ENCODE peak calls at places on chromosome 15, in six cellular contexts. X is WTC11, A is cardiac fibroblast, L is NCI-H1436, P is left ventricle myocardium superior, J is amniotic stem cell. Z is an unnamed sample.

GRCh38 chr15:49423906-49424520 is 971 bp downstream of the FGF7 start:
- DNase-seq in J (no peak), A (peak; percentile 58), X (no peak), L (no peak), P (no peak), Z (no peak)

GRCh38 chr15:73983211-73983727 is 8.8 kb downstream of the STOML1 start:
- DNase-seq in P (peak; percentile 76), A (peak; percentile 83), J (peak; percentile 55), L (no peak), X (no peak), Z (no peak)

GRCh38 chr15:32905481-32905880 is 187.7 kb downstream of the GREM1 start:
- DNase-seq in X (no peak), A (no peak), P (no peak), J (no peak), L (no peak), Z (no peak)

GRCh38 chr15:98000249-98001203 is 40.0 kb downstream of the ARRDC4 start:
- DNase-seq in J (no peak), X (no peak), L (no peak), P (no peak), A (no peak), Z (no peak)

GRCh38 chr15:63166219-63166618 is 8.9 kb upstream of the RPS27L start:
- DNase-seq in X (no peak), L (no peak), A (peak; percentile 39), P (no peak), J (no peak), Z (no peak)

GRCh38 chr15:63083046-63083445 is 38.6 kb upstream of the LACTB start:
- DNase-seq in P (peak; percentile 69), X (no peak), A (no peak), J (no peak), L (no peak), Z (no peak)

GRCh38 chr15:57355259-57355658 is 21.0 kb upstream of the CGNL1 start:
- DNase-seq in P (no peak), J (no peak), X (no peak), L (no peak), A (no peak), Z (no peak)

GRCh38 chr15:72139667-72140066 is 21.5 kb downstream of the SENP8 start:
- DNase-seq in L (no peak), P (no peak), A (no peak), X (no peak), J (no peak), Z (no peak)

GRCh38 chr15:76177491-76178040 is 117.8 kb downstream of the TMEM266 start:
- DNase-seq in L (no peak), X (no peak), J (no peak), A (peak; percentile 58), P (peak; percentile 71), Z (no peak)

GRCh38 chr15:82805994-82806406 is at the start of gene FSD2:
- DNase-seq in L (no peak), J (no peak), X (no peak), A (no peak), P (peak; percentile 67), Z (no peak)

GRCh38 chr15:58538901-58539300 is 107.1 kb downstream of the LIPC start:
- DNase-seq in A (no peak), J (no peak), X (no peak), L (no peak), P (no peak), Z (no peak)

GRCh38 chr15:51982013-51982769 is 10.6 kb upstream of the LEO1 start:
- DNase-seq in L (peak; percentile 13), J (peak; percentile 54), A (peak; percentile 92), X (no peak), P (no peak), Z (peak; percentile 49)

GRCh38 chr15:60325905-60326304 is 71.9 kb downstream of the ANXA2 start:
- DNase-seq in J (no peak), X (no peak), P (no peak), A (no peak), L (no peak), Z (no peak)

GRCh38 chr15:79296583-79296982 is 14.1 kb downstream of the ANKRD34C start:
- DNase-seq in L (no peak), J (no peak), X (no peak), P (no peak), A (no peak), Z (no peak)

GRCh38 chr15:55649058-55649423 is 60.9 kb upstream of the PYGO1 start:
- DNase-seq in X (no peak), J (peak; percentile 32), P (no peak), A (peak; percentile 20), L (no peak), Z (no peak)

GRCh38 chr15:37072181-37072580 is 28.2 kb downstream of the MEIS2 start:
- DNase-seq in A (no peak), P (no peak), L (no peak), X (no peak), J (no peak), Z (no peak)

GRCh38 chr15:69482686-69483256 is 30.2 kb downstream of the RPLP1 start:
- DNase-seq in J (no peak), A (no peak), P (no peak), X (no peak), L (no peak), Z (no peak)

GRCh38 chr15:41493205-41493901 is at the start of gene ITPKA:
- DNase-seq in L (peak; percentile 72), X (peak; percentile 80), J (peak; percentile 47), A (peak; percentile 69), P (peak; percentile 87), Z (peak; percentile 82)

GRCh38 chr15:96331141-96331941 is 841 bp downstream of the NR2F2 start:
- DNase-seq in L (no peak), P (peak; percentile 59), X (peak; percentile 34), J (no peak), A (peak; percentile 81), Z (peak; percentile 42)

GRCh38 chr15:78130012-78130353 is 1.3 kb downstream of the CIB2 start:
- DNase-seq in J (no peak), X (no peak), P (no peak), L (no peak), A (no peak), Z (peak; percentile 28)

GRCh38 chr15:33126559-33127290 is 67.8 kb downstream of the FMN1 start:
- DNase-seq in L (peak; percentile 0), P (peak; percentile 71), J (no peak), X (no peak), A (peak; percentile 96), Z (no peak)

GRCh38 chr15:82570721-82571519 is 30.7 kb upstream of the RPS17 start:
- DNase-seq in J (no peak), A (peak; percentile 13), P (no peak), X (peak; percentile 25), L (no peak), Z (no peak)

GRCh38 chr15:29470311-29470710 is 200.7 kb upstream of the NSMCE3 start:
- DNase-seq in A (no peak), L (no peak), J (no peak), P (no peak), X (no peak), Z (no peak)

Z was measured in HuH-7.